ENCODE peak calls at places on chromosomes 3 and 15, in five cellular contexts. Q, U, A, O and S are unnamed samples.

GRCh38 chr3:33202581-33203457 is 15.8 kb downstream of the SUSD5 start:
- DNase-seq in Q (peak; percentile 48), A (peak; percentile 8), O (no peak), U (no peak), S (no peak)

GRCh38 chr3:157111578-157111977 is 48.4 kb downstream of the CCNL1 start:
- DNase-seq in U (no peak), O (no peak), Q (no peak), A (no peak), S (no peak)

GRCh38 chr15:50066202-50066601 is 52.8 kb downstream of the ATP8B4 start:
- DNase-seq in A (no peak), O (peak; percentile 74), Q (no peak), U (no peak), S (no peak)

GRCh38 chr15:53976844-53977392 is 1.3 kb upstream of the UNC13C start:
- DNase-seq in Q (peak; percentile 60), O (no peak), A (peak; percentile 28), U (no peak), S (no peak)

GRCh38 chr3:156693166-156693565 is 18.8 kb downstream of the TIPARP start:
- DNase-seq in A (no peak), O (peak; percentile 80), Q (no peak), U (no peak), S (no peak)

GRCh38 chr3:197168606-197169005 is 129.8 kb downstream of the DLG1 start:
- DNase-seq in U (no peak), A (peak; percentile 43), O (peak; percentile 85), Q (peak; percentile 32), S (peak; percentile 11)

GRCh38 chr15:95105229-95105628 is 873.9 kb downstream of the MCTP2 start:
- DNase-seq in U (no peak), Q (no peak), O (peak; percentile 60), A (no peak), S (no peak)

GRCh38 chr3:54888873-54889272 is 39.0 kb downstream of the LRTM1 start:
- DNase-seq in Q (no peak), A (no peak), O (no peak), U (no peak), S (no peak)

GRCh38 chr15:52784799-52785671 is 5.1 kb downstream of the ONECUT1 start:
- DNase-seq in Q (no peak), O (no peak), A (peak; percentile 69), U (no peak), S (no peak)

DNA sequence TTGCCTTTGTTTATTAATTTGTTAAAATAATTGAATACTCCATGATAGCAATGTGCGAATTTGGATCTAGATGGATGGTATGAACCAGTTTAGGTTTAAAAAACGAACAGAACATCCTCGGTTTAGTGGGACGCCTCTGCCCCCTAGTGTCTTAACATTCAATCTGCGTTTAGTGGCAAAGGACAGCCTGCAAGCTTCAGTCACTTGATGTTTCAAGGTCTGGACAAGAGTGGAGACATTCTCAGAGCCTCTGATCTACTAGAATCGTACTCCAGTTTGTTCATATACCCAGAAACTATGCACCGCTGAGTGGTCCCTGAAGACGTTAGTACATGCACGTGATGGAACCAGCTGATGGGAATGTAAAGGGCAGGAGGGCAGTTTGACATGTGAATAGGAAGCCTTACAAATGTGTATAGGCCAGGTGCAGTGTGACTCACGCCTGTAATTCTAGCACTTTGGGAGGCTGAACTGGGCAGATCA is 17.8 kb upstream of the ATP13A4 start:
- DNase-seq in U (peak; percentile 65), Q (peak; percentile 83), A (peak; percentile 81), O (peak; percentile 73), S (peak; percentile 62)
- TF ChIP-seq EZH2phosphoT487 in U (no peak), Q (no peak), A (no peak), O (no peak), S (no peak)

GRCh38 chr3:127456471-127457093 is 134.0 kb downstream of the TPRA1 start:
- DNase-seq in U (no peak), O (peak; percentile 87), A (no peak), Q (peak; percentile 45), S (no peak)

GRCh38 chr3:127457746-127458145 is 132.8 kb downstream of the TPRA1 start:
- DNase-seq in A (no peak), Q (no peak), O (no peak), U (no peak), S (no peak)

GRCh38 chr3:127455541-127456450 is 134.7 kb downstream of the TPRA1 start:
- DNase-seq in U (peak; percentile 34), O (peak; percentile 79), Q (peak; percentile 87), A (peak; percentile 95), S (peak; percentile 21)

GRCh38 chr3:127458698-127459097 is 131.8 kb downstream of the TPRA1 start:
- DNase-seq in U (no peak), A (peak; percentile 95), Q (peak; percentile 70), O (peak; percentile 13), S (peak; percentile 47)

GRCh38 chr3:127457094-127457475 is 133.4 kb downstream of the TPRA1 start:
- DNase-seq in A (peak; percentile 73), U (no peak), O (peak; percentile 91), Q (peak; percentile 54), S (no peak)
- TF ChIP-seq EZH2phosphoT487 in A (no peak), U (no peak), O (no peak), Q (no peak), S (no peak)

GRCh38 chr3:38587548-38588131 is 61.8 kb downstream of the SCN5A start:
- DNase-seq in U (no peak), A (no peak), Q (no peak), O (no peak), S (no peak)
- TF ChIP-seq EZH2phosphoT487 in U (no peak), A (no peak), Q (no peak), O (no peak), S (no peak)

GRCh38 chr3:62876064-62876463 is 848 bp upstream of the CADPS start:
- DNase-seq in U (no peak), O (peak; percentile 77), Q (peak; percentile 87), A (peak; percentile 94), S (peak; percentile 87)

GRCh38 chr3:62872318-62872717 is 2.9 kb downstream of the CADPS start:
- DNase-seq in Q (no peak), O (no peak), U (no peak), A (no peak), S (no peak)

GRCh38 chr3:62873672-62874397 is 1.4 kb downstream of the CADPS start:
- DNase-seq in A (peak; percentile 91), U (no peak), O (peak; percentile 75), Q (peak; percentile 67), S (peak; percentile 92)

GRCh38 chr3:62874398-62875102 is 666 bp downstream of the CADPS start:
- DNase-seq in O (peak; percentile 39), A (peak; percentile 56), U (no peak), Q (peak; percentile 5), S (peak; percentile 67)

GRCh38 chr3:62875103-62876002 is at the start of gene CADPS:
- DNase-seq in A (peak; percentile 77), Q (peak; percentile 11), U (no peak), O (peak; percentile 78), S (peak; percentile 83)
- TF ChIP-seq EZH2phosphoT487 in A (no peak), Q (no peak), U (no peak), O (no peak), S (no peak)

GRCh38 chr3:176737480-176738147 is 459.7 kb downstream of the TBL1XR1 start:
- DNase-seq in U (no peak), Q (no peak), A (no peak), O (no peak), S (no peak)
- TF ChIP-seq EZH2phosphoT487 in U (no peak), Q (no peak), A (no peak), O (no peak), S (no peak)

GRCh38 chr3:40143283-40144090 is 166.0 kb upstream of the EIF1B start:
- DNase-seq in Q (no peak), A (no peak), U (no peak), O (peak; percentile 61), S (no peak)

DNA sequence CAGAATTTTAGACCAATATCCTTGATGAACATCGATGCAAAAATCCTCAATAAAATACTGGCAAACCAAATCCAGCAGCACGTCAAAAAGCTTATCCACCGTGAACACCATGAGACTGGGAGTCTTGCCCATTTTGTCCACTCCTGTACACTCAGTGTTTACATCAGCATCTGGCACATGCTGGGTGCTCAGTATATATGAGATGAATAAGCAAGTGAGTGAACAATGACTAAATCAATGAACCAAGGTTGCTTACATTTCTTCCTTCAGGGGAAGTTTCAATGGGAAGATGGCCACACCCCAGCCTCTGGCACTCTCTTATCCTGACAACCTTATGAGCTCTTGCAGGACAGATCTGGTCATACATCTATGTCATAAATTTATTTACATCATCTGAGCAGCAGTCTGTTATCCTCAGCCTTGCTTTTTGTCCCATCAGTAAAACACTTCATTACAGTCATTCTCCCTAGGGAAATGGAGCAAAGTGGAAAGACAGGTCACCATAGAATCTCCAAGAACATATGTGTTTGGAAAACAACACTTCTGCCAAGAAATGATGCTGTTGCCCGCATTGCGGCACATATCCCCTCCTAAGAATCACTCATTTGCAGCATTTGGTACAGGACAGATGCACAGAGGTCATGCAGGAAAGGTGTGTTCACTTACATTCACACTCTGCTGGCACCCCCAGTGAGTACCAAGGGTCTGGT is 171.8 kb upstream of the EIF1B start:
- DNase-seq in U (no peak), O (peak; percentile 88), Q (no peak), A (no peak), S (no peak)
- TF ChIP-seq EZH2phosphoT487 in U (no peak), O (no peak), Q (no peak), A (no peak), S (no peak)

GRCh38 chr3:118981494-118982134 is 53.0 kb downstream of the IGSF11 start:
- DNase-seq in A (no peak), Q (no peak), U (no peak), O (no peak), S (no peak)

GRCh38 chr3:118987466-118987865 is 47.2 kb downstream of the IGSF11 start:
- DNase-seq in O (peak; percentile 47), U (no peak), Q (peak; percentile 29), A (no peak), S (no peak)

GRCh38 chr3:118988198-118988842 is 46.3 kb downstream of the IGSF11 start:
- DNase-seq in U (no peak), A (no peak), Q (no peak), O (no peak), S (no peak)

GRCh38 chr3:118986734-118987133 is 47.9 kb downstream of the IGSF11 start:
- DNase-seq in O (no peak), U (no peak), Q (no peak), A (no peak), S (no peak)

DNA sequence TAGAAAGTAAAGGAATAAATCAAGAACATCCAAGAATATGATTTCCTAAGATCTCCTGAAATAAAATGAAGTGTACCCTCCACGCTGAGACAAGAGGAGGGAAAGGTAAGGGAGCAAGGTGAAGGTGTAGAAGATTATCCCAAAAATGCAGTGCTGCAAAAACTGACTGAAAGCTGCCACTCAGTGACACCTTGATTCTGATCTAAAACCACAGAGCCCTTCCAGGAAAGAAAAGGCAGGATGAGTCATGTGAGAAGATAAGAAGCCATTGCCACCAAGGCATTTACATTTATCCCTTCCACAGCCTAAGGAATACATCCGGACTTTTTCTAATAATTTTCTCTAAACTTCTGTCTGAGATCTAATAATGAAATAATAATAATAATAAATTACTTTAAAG is 49.9 kb downstream of the IGSF11 start:
- DNase-seq in Q (no peak), O (no peak), U (no peak), A (no peak), S (no peak)
- TF ChIP-seq EZH2phosphoT487 in Q (no peak), O (no peak), U (no peak), A (no peak), S (no peak)

DNA sequence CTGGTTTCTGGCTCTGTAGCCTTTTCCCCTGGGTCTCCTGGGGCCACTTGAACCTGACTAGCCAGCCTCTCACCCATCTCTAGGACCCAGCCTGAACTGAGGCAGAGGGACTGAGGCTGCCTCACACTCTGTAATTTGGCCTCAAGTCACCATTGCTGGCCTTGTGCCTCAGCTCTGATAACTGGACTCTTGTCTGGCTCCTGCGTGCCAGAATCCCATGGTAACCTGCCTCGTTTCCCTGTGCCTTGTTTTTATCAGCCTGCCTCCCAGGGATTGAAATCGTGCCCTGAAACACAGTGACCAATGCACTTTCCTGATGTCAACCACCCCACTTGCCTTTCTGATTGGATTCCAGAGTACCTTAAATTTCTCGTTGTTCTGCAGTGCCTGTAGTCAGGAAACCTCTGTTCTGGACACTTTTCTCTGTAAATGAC is 27.9 kb downstream of the CRTC3 start:
- DNase-seq in O (peak; percentile 76), Q (peak; percentile 41), U (no peak), A (no peak), S (no peak)
- TF ChIP-seq EZH2phosphoT487 in O (no peak), Q (no peak), U (no peak), A (no peak), S (no peak)